ENCODE peak calls at places on chromosomes 12 and 14, in four cellular contexts. V, S, P and T are unnamed samples.

GRCh38 chr12:20004951-20005350 is 363.4 kb upstream of the PDE3A start:
- DNase-seq in S (no peak), V (no peak), P (no peak), T (no peak)

GRCh38 chr12:25387136-25388050 is 136.7 kb upstream of the KRAS start:
- DNase-seq in V (peak), P (peak), S (peak), T (peak)

GRCh38 chr14:33457021-33457420 is 493.9 kb downstream of the EGLN3 start:
- DNase-seq in P (no peak), V (no peak), S (no peak), T (no peak)

GRCh38 chr12:120215766-120216735 is 15.1 kb upstream of the RPLP0 start:
- DNase-seq in V (no peak), S (no peak), P (no peak), T (no peak)

GRCh38 chr12:46364300-46364696 is 8.3 kb downstream of the SLC38A2 start:
- DNase-seq in P (no peak), S (no peak), V (no peak), T (no peak)

GRCh38 chr12:18749381-18749957 is 11.6 kb downstream of the CAPZA3 start:
- DNase-seq in P (peak), S (no peak), V (no peak), T (no peak)

GRCh38 chr12:56159482-56160105 is 1.4 kb downstream of the MYL6 start:
- DNase-seq in V (no peak), P (no peak), S (no peak), T (no peak)

GRCh38 chr12:132444957-132445883 is 44.7 kb upstream of the FBRSL1 start:
- DNase-seq in S (peak), V (no peak), P (no peak), T (no peak)

GRCh38 chr12:113463746-113464743 is 7.6 kb downstream of the LHX5 start:
- DNase-seq in P (no peak), S (no peak), V (no peak), T (no peak)

GRCh38 chr12:1579626-1580025 is 14.8 kb downstream of the FBXL14 start:
- DNase-seq in P (no peak), S (no peak), V (no peak), T (no peak)

GRCh38 chr12:99498756-99499155 is 148.8 kb upstream of the GARIN6 start:
- DNase-seq in P (peak), V (peak), S (no peak), T (no peak)

GRCh38 chr12:64660237-64661018 is 50.1 kb downstream of the RASSF3 start:
- DNase-seq in S (no peak), V (no peak), P (no peak), T (no peak)

GRCh38 chr12:23376238-23376637 is 573.2 kb downstream of the SOX5 start:
- DNase-seq in V (no peak), P (no peak), S (no peak), T (no peak)
- TF ChIP-seq CTCF in V (no peak), P (no peak), S (no peak), T (no peak)

GRCh38 chr12:48889679-48890078 is 24.0 kb upstream of the RND1 start:
- DNase-seq in V (no peak), S (no peak), P (no peak), T (no peak)

GRCh38 chr12:48894271-48894670 is 28.6 kb upstream of the RND1 start:
- DNase-seq in P (no peak), V (no peak), S (no peak), T (no peak)

GRCh38 chr12:48890657-48891418 is 25.2 kb upstream of the RND1 start:
- DNase-seq in V (peak), P (no peak), S (peak), T (peak)
- TF ChIP-seq CTCF in V (peak), P (peak), S (peak), T (peak)

GRCh38 chr12:106032141-106032925 is 106.4 kb downstream of the NUAK1 start:
- DNase-seq in V (peak), S (no peak), P (no peak), T (no peak)
- TF ChIP-seq CTCF in V (no peak), S (no peak), P (peak), T (no peak)

DNA sequence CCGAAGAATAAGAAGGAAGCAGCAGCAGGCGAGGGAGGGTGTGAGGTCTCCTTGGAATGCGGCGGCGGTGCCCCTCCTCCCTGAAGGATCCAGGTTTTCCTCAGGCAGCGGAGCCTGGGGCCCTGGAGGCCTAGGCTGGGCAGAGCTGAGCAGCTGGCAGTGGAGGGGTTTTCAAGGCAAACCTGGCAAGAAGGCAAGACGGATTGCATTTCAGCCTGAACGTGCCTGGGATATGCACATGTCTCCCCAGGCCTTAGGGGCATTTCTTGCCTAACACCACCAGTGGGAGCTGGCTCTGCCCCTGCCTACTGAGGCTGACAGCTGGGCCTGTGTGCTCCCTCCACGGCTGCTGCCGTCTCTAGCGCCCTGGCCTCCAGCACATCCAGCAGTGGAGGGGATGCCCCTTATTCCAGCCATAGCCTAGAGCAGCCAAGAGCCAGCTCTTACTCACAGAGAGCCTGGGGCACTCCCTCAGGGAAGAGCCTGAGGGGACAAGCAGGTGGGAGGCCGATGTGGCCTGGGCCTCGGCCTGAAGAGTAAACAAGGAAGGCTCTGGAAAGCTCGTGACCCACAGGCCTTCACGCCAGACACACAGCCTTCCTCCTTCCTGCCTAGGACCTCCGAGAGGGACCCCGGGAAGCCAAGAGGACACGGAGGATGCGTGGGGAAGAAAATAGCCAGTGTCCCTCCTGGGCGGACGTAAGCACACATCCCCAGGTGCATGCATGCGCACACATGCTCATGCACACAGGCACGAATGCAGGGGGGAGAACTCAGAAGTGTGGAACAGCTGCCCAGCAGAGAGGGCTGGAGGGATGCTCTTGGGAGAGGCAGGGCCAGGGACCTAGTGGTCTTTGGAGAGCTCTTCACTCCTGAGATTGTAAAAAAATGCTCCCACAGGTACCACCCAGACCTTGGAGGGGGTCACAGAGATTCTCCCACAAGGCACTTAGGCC is 23.0 kb upstream of the EIF2B2 start:
- DNase-seq in P (no peak), V (no peak), S (no peak), T (peak)
- TF ChIP-seq CTCF in P (peak), V (no peak), S (no peak), T (peak)

GRCh38 chr12:61652265-61652664 is 607.9 kb upstream of the USP15 start:
- DNase-seq in P (no peak), V (no peak), S (no peak), T (no peak)

DNA sequence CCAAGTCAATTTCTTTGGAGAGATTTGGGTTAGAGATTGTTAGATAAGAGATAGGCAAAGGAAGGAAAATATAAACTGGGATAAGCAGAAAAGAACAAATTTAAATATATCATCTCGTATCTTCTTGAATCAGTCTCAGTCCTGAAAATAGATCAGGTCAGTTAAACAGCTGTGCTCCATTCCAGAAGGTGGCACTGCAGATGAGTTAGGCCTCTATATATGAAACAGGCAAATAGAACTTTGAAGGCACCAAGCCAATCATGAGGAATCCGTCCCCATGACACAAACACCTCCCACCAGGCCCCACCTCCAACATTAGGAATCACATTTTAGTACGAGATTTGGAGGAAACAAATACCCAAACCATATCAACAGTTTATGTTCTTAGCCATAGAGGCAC is 605.5 kb upstream of the USP15 start:
- DNase-seq in S (no peak), V (no peak), P (no peak), T (no peak)
- TF ChIP-seq CTCF in S (peak), V (no peak), P (no peak), T (no peak)

DNA sequence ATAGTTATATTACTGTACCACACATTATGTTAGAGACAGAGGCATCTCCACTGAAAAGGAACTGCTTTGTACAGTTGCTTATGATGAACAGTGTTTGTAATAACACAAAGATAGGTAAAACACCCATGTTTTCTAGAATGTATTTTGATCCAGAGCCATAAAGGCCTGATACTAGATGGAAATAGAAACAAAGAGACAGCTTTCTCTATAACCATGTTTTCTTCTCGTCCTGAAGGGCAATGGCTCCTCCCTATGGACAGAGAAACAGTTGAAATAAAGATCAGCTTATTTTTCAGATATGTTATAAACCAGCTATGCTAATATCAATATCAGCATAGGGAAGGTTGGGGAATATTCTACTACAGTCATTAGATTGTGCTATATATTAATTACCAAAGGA is 109.2 kb downstream of the ATXN7L3B start:
- DNase-seq in V (no peak), S (no peak), P (no peak), T (no peak)
- TF ChIP-seq CTCF in V (peak), S (peak), P (no peak), T (peak)

GRCh38 chr14:86088156-86088555 is 558.2 kb downstream of the FLRT2 start:
- DNase-seq in V (no peak), S (no peak), P (no peak), T (no peak)
- TF ChIP-seq CTCF in V (no peak), S (no peak), P (no peak), T (no peak)

GRCh38 chr12:11623382-11623781 is 26.1 kb upstream of the ETV6 start:
- DNase-seq in P (no peak), V (no peak), S (no peak), T (no peak)

GRCh38 chr12:11624126-11624525 is 25.3 kb upstream of the ETV6 start:
- DNase-seq in V (no peak), S (no peak), P (no peak), T (no peak)

GRCh38 chr12:11622774-11623375 is 26.6 kb upstream of the ETV6 start:
- DNase-seq in S (peak), P (no peak), V (no peak), T (no peak)

DNA sequence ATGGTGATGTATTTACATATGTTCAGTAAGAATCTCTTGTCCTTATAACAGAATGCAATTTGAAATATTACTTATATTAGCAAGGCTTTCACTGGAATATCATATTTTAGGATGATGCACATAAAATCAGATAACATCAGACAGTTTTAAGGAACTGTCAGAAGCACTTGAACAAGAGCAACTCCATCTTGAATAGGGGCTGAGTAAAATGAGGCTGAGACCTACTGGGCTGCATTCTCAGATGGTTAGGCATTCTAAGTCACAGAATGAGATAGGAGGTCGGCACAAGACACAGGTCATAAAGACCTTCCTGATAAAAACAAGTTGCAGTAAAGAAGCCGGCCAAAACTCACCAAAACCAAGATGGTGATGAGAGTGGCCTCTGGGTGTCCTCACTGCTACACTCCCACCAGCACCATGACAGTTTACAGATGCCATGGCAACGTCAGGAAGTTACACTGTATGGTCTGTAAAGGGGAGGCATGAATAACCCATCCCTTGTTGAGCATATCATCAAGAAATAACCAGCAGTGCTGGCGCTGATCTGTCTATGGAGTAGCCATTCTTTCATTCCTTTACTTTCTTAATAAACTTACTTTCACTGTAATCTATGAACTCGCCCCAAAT is 27.6 kb upstream of the ETV6 start:
- DNase-seq in V (no peak), S (no peak), P (no peak), T (no peak)
- TF ChIP-seq CTCF in V (no peak), S (peak), P (peak), T (no peak)